ENCODE peak calls at places on chromosomes 11 and 22, in four cellular contexts. P is MG63, F is neuronal stem cell, E is tibial nerve. N is an unnamed sample.
A peak's percentile ranks its signal among the peaks of the same experiment; 100 is the strongest.

GRCh38 chr22:17063372-17064106 is 21.3 kb upstream of the IL17RA start:
- DNase-seq in P (no peak), F (no peak), E (no peak), N (no peak)

GRCh38 chr11:13140028-13140870 is 131.1 kb downstream of the RASSF10 start:
- DNase-seq in P (no peak), F (no peak), E (no peak), N (peak; percentile 75)

GRCh38 chr11:86688398-86689179 is 16.2 kb upstream of the ME3 start:
- DNase-seq in P (peak; percentile 73), F (no peak), E (no peak), N (no peak)

GRCh38 chr11:76337918-76338317 is 43.0 kb downstream of the THAP12 start:
- DNase-seq in P (no peak), F (no peak), E (no peak), N (no peak)

GRCh38 chr22:27857441-27857840 is 55.9 kb upstream of the MN1 start:
- DNase-seq in P (peak; percentile 60), F (no peak), E (no peak), N (no peak)

GRCh38 chr11:27861706-27862430 is 161.6 kb upstream of the BDNF start:
- DNase-seq in P (peak; percentile 50), F (no peak), E (no peak), N (no peak)

GRCh38 chr11:75051043-75051442 is 45.6 kb downstream of the OR2AT4 start:
- DNase-seq in P (no peak), F (no peak), E (no peak), N (no peak)

GRCh38 chr22:45284705-45285305 is at the start of gene UPK3A:
- DNase-seq in P (no peak), F (peak; percentile 64), E (no peak), N (peak; percentile 88)

GRCh38 chr22:27032121-27032761 is 374.9 kb downstream of the MIAT start:
- DNase-seq in P (peak; percentile 98), F (no peak), E (no peak), N (peak; percentile 62)

GRCh38 chr11:4181780-4182721 is 87.5 kb downstream of the RRM1 start:
- DNase-seq in P (peak; percentile 36), F (peak; percentile 26), E (no peak), N (peak; percentile 82)

GRCh38 chr11:36073411-36074203 is 129.7 kb downstream of the LDLRAD3 start:
- DNase-seq in P (peak; percentile 95), F (no peak), E (no peak), N (peak; percentile 80)

DNA sequence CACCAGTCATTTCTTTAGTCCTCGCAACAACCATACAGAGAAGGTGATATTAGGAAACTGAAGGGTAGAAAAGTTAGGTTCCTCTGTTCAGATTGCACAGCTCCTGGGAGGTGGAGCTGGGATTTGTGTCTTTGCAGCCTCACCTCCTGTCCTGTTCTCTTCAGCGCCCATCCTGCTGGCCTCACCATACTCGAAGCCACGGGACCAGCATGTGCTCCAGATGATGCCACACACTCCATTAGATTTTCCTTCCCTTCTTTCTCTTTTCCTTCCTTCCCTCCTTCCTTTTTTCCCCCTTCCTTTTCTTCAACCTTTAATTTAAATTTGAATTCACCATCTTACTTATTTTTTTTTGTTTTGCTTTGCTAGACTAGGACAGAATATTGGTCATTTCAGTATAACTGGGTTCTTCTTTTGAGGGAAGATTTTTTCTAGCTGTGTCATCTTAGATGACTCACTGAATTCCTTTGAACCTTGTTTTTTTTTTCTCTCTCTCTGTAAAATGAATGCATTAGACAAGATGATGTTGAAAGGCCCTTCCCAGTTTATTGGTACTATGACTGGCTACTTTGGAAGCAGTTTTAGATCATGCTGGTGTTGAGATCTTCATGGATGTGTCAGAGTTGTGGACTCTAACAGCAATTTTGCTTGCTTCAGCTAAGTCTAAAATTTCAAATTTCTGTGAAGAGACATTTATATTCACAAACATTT is 662.5 kb upstream of the TENM4 start:
- DNase-seq in P (peak; percentile 2), F (no peak), E (no peak), N (no peak)
- H3K9me3 ChIP-seq in P (no peaks in the 10 kb centered on the region), F (no peaks in the 10 kb centered on the region), E (no peaks in the 10 kb centered on the region), N (no peaks in the 10 kb centered on the region)

GRCh38 chr22:48182896-48183805 is 1420.7 kb downstream of the TBC1D22A start:
- DNase-seq in P (no peak), F (no peak), E (no peak), N (no peak)
- H3K4me3 ChIP-seq in P (no peak overlapping the region), F (no peak overlapping the region), E (no peak overlapping the region), N (no peak overlapping the region)

GRCh38 chr22:48637231-48637630 is 1190.4 kb downstream of the BRD1 start:
- DNase-seq in P (no peak), F (no peak), E (no peak), N (no peak)

GRCh38 chr22:48636746-48637145 is 1190.9 kb downstream of the BRD1 start:
- DNase-seq in P (no peak), F (no peak), E (no peak), N (no peak)

GRCh38 chr22:48635031-48635430 is 1192.6 kb downstream of the BRD1 start:
- DNase-seq in P (no peak), F (no peak), E (no peak), N (no peak)

GRCh38 chr22:48633996-48634836 is 1193.5 kb downstream of the BRD1 start:
- DNase-seq in P (no peak), F (no peak), E (no peak), N (no peak)

GRCh38 chr22:48635825-48636224 is 1191.8 kb downstream of the BRD1 start:
- DNase-seq in P (no peak), F (no peak), E (no peak), N (no peak)
- H3K9me3 ChIP-seq in P (no peaks in the 10 kb centered on the region), F (no peaks in the 10 kb centered on the region), E (no peaks in the 10 kb centered on the region), N (no peaks in the 10 kb centered on the region)

GRCh38 chr11:20137637-20138036 is 22.6 kb downstream of the DBX1 start:
- DNase-seq in P (no peak), F (no peak), E (no peak), N (no peak)

GRCh38 chr11:20134991-20135736 is 25.1 kb downstream of the DBX1 start:
- DNase-seq in P (no peak), F (no peak), E (no peak), N (no peak)

GRCh38 chr11:20131744-20132666 is 28.3 kb downstream of the DBX1 start:
- DNase-seq in P (no peak), F (peak; percentile 70), E (no peak), N (peak; percentile 78)

GRCh38 chr11:20127671-20128527 is 32.4 kb downstream of the DBX1 start:
- DNase-seq in P (peak; percentile 41), F (peak; percentile 78), E (peak; percentile 49), N (peak; percentile 87)

GRCh38 chr11:20132667-20133039 is 27.6 kb downstream of the DBX1 start:
- DNase-seq in P (no peak), F (no peak), E (no peak), N (no peak)
- H3K4me3 ChIP-seq in P (no peak overlapping the region), F (no peak overlapping the region), E (no peak overlapping the region), N (no peak overlapping the region)

DNA sequence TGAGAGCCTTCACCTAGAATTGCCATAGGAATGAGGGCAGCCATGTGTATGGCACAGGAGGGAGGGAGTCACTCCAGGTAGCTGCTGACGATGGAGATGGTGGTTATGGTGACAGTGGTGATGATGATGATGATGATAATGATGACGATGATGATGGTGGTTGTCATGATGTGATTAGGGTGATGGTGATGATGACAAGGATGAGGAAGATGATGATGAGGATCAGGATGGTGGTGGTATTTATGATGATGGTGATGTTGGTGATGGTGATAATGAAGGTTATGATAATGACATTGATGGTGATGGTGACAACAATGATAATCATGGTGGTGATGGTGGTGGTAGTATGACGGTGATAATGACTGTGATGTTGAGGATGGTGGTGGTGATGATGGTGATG is 1130.5 kb downstream of the BRD1 start:
- DNase-seq in P (no peak), F (no peak), E (no peak), N (no peak)
- H3K9me3 ChIP-seq in P (no peaks in the 10 kb centered on the region), F (no peaks in the 10 kb centered on the region), E (no peaks in the 10 kb centered on the region), N (no peaks in the 10 kb centered on the region)